ENCODE peak calls at places on chromosome 3, in six cellular contexts. C is PC-9, D is AG04449, V is lower lobe of right lung, M is mammary epithelial cell, E is neuronal stem cell. R is an unnamed sample.

GRCh38 chr3:45092132-45093031 is 53.8 kb downstream of the CDCP1 start:
- DNase-seq in M (peak; percentile 94), E (no peak), D (peak; percentile 29), C (peak; percentile 99), V (no peak), R (peak; percentile 66)

GRCh38 chr3:130850846-130851245 is 43.0 kb upstream of the ATP2C1 start:
- DNase-seq in E (no peak), C (no peak), D (no peak), M (peak; percentile 67), V (no peak), R (no peak)

GRCh38 chr3:9916346-9916733 is 558 bp upstream of the IL17RC start:
- DNase-seq in C (no peak), D (no peak), V (no peak), M (no peak), E (no peak), R (no peak)

GRCh38 chr3:47573190-47574172 is 5.2 kb downstream of the CSPG5 start:
- DNase-seq in D (no peak), V (no peak), M (no peak), C (no peak), E (no peak), R (no peak)

GRCh38 chr3:64797000-64797399 is 109.2 kb upstream of the ADAMTS9 start:
- DNase-seq in C (no peak), V (no peak), M (no peak), E (no peak), D (no peak), R (no peak)

GRCh38 chr3:126152458-126152857 is 27.9 kb downstream of the ALDH1L1 start:
- DNase-seq in V (peak; percentile 28), E (no peak), M (no peak), D (no peak), C (no peak), R (no peak)

GRCh38 chr3:10283638-10284037 is 9.1 kb downstream of the GHRL start:
- DNase-seq in M (no peak), C (no peak), D (no peak), V (peak; percentile 61), E (no peak), R (no peak)

GRCh38 chr3:159238646-159239045 is 436.8 kb downstream of the MFSD1 start:
- DNase-seq in C (no peak), E (no peak), M (no peak), V (no peak), D (no peak), R (no peak)

DNA sequence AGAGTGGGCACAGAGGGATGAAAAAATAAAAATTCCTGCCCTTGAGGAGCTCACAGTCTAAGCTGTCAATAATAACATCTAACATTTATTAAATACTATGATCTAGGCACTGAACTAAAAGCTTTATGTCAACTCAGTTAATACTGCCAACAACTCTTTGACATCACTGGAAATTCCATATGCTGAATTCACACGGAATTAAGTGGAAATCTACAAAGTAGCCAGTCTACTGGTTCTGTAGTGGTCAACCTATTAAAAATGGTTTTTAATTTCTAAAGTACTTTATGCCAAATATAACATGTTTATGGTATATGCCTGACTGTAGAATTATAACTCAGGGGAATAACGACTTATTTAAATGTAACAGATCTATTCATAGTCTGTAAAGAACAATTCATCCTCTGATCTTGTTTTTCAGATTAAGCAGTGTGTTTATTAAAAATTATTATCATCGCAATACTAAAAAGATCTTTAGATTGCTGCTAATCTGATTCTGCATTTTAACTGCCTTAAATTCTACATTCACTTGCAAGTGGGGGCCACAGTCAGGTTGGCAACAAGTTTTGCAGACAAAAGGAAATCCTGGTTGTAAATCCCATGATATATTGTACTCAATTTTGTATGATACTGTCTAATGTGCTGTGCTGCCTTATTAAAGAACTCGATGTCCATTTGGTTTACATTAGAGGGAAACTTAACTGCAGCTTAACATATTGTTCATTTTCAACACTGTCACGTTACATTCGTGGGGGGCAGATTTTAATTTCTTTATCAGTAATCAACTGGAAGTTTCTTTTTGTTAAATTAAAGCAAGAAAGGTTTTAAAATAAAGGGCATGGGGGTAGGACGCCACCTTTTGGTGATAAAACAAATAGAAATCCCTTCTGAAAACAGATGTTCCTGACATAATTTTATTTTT is 2.6 kb upstream of the FOXP1 start:
- DNase-seq in C (no peak), E (no peak), M (no peak), V (no peak), D (no peak), R (no peak)
- H3K4me3 ChIP-seq in C (no peak overlapping the region), E (no peak overlapping the region), M (no peak overlapping the region), V (no peak overlapping the region), D (no peak overlapping the region), R (no peak overlapping the region)

GRCh38 chr3:197368330-197368729 is 69.9 kb upstream of the DLG1 start:
- DNase-seq in D (no peak), E (no peak), M (no peak), V (no peak), C (no peak), R (no peak)

GRCh38 chr3:197366301-197367044 is 68.1 kb upstream of the DLG1 start:
- DNase-seq in V (no peak), D (no peak), C (peak; percentile 90), E (no peak), M (peak; percentile 64), R (no peak)

GRCh38 chr3:197368821-197369220 is 70.4 kb upstream of the DLG1 start:
- DNase-seq in D (no peak), V (no peak), M (no peak), E (no peak), C (no peak), R (no peak)

GRCh38 chr3:197365621-197366020 is 67.2 kb upstream of the DLG1 start:
- DNase-seq in V (no peak), D (no peak), E (no peak), M (no peak), C (no peak), R (no peak)

GRCh38 chr3:197367081-197367780 is 68.8 kb upstream of the DLG1 start:
- DNase-seq in M (peak; percentile 92), D (peak; percentile 76), E (no peak), C (peak; percentile 96), V (peak; percentile 90), R (no peak)
- H3K4me3 ChIP-seq in M (no peak overlapping the region), D (no peak overlapping the region), E (no peak overlapping the region), C (no peak overlapping the region), V (no peak overlapping the region), R (no peak overlapping the region)

GRCh38 chr3:50153782-50154475 is 1.2 kb upstream of the SEMA3F start:
- DNase-seq in V (no peak), C (no peak), D (no peak), M (no peak), E (no peak), R (no peak)

GRCh38 chr3:50154840-50155490 is at the start of gene SEMA3F:
- DNase-seq in E (peak; percentile 76), V (peak; percentile 80), C (peak; percentile 50), D (no peak), M (peak; percentile 81), R (no peak)

GRCh38 chr3:50155491-50155878 is 361 bp downstream of the SEMA3F start:
- DNase-seq in V (no peak), C (no peak), E (no peak), D (no peak), M (no peak), R (no peak)

GRCh38 chr3:50155891-50156290 is 767 bp downstream of the SEMA3F start:
- DNase-seq in C (no peak), V (no peak), E (no peak), M (peak; percentile 30), D (no peak), R (no peak)

DNA sequence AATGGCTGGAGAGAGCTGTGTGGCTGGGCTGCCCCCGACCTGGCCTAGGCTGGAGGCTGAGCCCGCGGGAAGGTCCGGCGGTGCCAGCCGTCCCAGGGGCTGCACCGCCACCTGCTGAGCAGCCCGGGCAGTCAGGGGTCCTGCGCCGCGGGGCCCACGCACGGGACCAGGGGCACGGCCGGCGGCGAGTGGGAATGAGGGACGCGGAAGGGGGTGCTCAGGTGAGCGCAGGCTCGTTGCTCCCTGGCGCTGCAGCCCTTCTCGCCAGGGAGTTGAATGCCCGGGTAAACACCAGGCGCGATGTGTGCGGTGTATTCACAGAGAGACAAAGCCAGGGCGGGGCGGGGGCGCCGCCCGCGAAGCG is 666 bp upstream of the SEMA3F start:
- DNase-seq in C (no peak), D (no peak), M (no peak), E (no peak), V (peak; percentile 66), R (no peak)
- H3K4me3 ChIP-seq in C (peak overlapping the region; percentile 51), D (no peak overlapping the region), M (peak overlapping the region; percentile 25), E (peak overlapping the region; percentile 68), V (peak overlapping the region; percentile 63), R (peak overlapping the region; percentile 42)

DNA sequence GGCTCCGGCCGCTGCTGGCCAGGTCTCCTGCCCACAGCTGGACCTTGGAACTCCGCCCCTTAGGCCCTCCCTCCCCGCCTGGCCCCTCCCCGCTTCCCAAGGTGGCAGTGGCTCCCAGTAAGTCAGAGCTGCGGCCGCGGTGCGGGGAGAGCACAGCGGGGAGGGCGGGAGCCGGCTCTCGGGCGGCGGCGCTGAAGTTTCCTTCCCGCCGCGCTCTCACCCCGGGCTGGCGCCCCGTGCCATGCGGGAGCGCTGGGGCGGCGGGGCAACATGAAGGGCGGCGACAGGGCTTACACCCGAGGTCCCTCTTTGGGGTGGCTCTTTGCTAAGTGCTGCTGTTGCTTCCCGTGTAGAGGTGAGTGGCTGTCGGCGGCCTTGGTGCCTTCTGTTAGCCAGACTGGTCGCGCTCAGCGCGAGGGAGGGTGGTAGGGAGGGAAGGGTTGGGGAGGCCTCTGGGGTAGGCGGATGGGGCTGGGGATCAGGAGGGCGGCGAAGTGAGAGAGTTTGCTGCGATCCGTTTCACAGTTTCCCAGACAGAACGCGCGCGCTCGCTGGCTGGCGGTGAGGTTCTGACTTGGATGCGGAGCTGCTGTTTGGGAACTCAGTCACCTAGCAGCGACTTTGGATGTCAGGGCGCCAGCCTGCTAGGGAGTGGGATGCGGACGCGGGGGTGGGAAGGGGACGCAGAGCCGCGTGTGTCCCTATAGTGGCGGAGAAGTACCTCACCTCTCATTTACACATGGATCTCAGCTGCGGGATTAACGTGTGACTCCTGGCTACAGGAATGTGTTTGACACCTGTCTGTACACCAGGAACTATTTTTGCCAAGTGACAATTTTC is 145.5 kb upstream of the UMPS start:
- DNase-seq in M (peak; percentile 66), E (peak; percentile 71), D (no peak), C (peak; percentile 45), V (peak; percentile 85), R (no peak)
- H3K4me3 ChIP-seq in M (peak overlapping the region; percentile 54), E (peak overlapping the region; percentile 74), D (peak overlapping the region; percentile 58), C (peak overlapping the region; percentile 57), V (peak overlapping the region; percentile 56), R (peak overlapping the region; percentile 38)

DNA sequence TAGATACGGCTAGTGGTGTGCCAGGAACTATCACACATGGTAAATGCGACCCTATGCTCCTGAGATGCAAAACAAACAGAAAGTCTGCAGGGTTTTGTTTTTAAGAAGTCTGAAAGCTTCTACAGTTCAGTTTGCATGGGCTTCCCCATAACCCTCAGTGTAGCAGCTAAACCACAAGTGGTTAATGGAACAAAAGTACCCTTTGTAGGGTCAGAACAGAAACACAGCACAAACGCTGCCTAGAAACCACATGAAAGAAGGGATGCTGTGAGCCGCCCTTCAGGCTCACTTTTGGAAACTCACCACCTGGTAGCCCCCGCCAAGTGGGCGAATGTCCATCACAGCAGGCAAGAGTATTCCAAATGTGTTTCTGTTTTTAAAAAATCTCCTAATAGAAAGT is 46.2 kb downstream of the CTDSPL start:
- DNase-seq in D (no peak), E (no peak), C (no peak), M (peak; percentile 14), V (no peak), R (no peak)
- H3K4me3 ChIP-seq in D (no peak overlapping the region), E (no peak overlapping the region), C (no peak overlapping the region), M (no peak overlapping the region), V (no peak overlapping the region), R (no peak overlapping the region)

DNA sequence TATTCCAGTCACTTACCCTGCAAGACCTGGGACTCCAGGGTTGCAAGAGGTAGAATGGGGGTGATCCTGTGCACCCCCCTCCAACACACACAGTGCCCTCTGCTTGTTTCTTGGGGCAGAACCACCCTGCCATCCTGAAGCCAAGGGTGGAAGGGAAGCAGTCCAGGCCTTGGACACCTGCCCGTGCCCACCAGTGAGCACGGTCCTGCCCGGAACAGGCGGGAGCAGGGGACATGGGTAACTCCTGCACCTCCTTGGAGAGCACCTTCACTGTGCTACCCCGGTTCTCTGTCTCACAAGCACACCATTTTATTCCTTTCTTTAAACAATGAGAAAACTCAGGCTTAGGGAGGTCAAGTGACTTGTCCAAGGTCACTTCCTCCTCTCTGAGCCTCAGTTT is 57.0 kb downstream of the SLC6A6 start:
- DNase-seq in D (no peak), C (no peak), E (no peak), M (no peak), V (no peak), R (no peak)
- H3K4me3 ChIP-seq in D (no peak overlapping the region), C (no peak overlapping the region), E (no peak overlapping the region), M (no peak overlapping the region), V (no peak overlapping the region), R (no peak overlapping the region)